ENCODE peak calls at places on chromosomes 5 and 9, in nine cellular contexts. One of them, this sample, is unnamed.
A peak's percentile ranks its signal among the peaks of the same experiment; 100 is the strongest.

GRCh38 chr5:86880785-86881492 is 263.2 kb downstream of the COX7C start:
- DNase-seq in upper lobe of right lung: no peak
- DNase-seq in cardiac fibroblast: peak; percentile 82
- DNase-seq in NB4: peak; percentile 82
- DNase-seq in cardiac muscle cell: peak; percentile 77
- DNase-seq in pancreas: no peak
- DNase-seq in GM06990: peak; percentile 8
- DNase-seq in psoas muscle: no peak
- DNase-seq in heart right ventricle: peak; percentile 44
- DNase-seq in this sample: no peak

GRCh38 chr9:80213613-80214012 is 641.8 kb downstream of the TLE4 start:
- DNase-seq in NB4: no peak
- DNase-seq in upper lobe of right lung: no peak
- DNase-seq in cardiac fibroblast: no peak
- DNase-seq in pancreas: no peak
- DNase-seq in heart right ventricle: no peak
- DNase-seq in GM06990: no peak
- DNase-seq in cardiac muscle cell: no peak
- DNase-seq in psoas muscle: no peak
- DNase-seq in this sample: peak; percentile 51

GRCh38 chr5:149452665-149453617 is 73.8 kb upstream of the IL17B start:
- DNase-seq in cardiac fibroblast: peak; percentile 98
- DNase-seq in psoas muscle: peak; percentile 84
- DNase-seq in GM06990: no peak
- DNase-seq in pancreas: no peak
- DNase-seq in heart right ventricle: peak; percentile 75
- DNase-seq in NB4: no peak
- DNase-seq in cardiac muscle cell: no peak
- DNase-seq in upper lobe of right lung: no peak
- DNase-seq in this sample: peak; percentile 89

GRCh38 chr5:96714951-96715451 is 52.8 kb downstream of the CAST start:
- DNase-seq in cardiac muscle cell: peak; percentile 34
- DNase-seq in pancreas: peak; percentile 37
- DNase-seq in psoas muscle: no peak
- DNase-seq in GM06990: no peak
- DNase-seq in NB4: peak; percentile 71
- DNase-seq in cardiac fibroblast: peak; percentile 91
- DNase-seq in heart right ventricle: peak; percentile 73
- DNase-seq in upper lobe of right lung: no peak
- DNase-seq in this sample: no peak

GRCh38 chr9:137115394-137116026 is 977 bp upstream of the DPP7 start:
- DNase-seq in pancreas: peak; percentile 33
- DNase-seq in heart right ventricle: no peak
- DNase-seq in cardiac muscle cell: no peak
- DNase-seq in psoas muscle: no peak
- DNase-seq in cardiac fibroblast: no peak
- DNase-seq in upper lobe of right lung: no peak
- DNase-seq in GM06990: no peak
- DNase-seq in NB4: no peak
- DNase-seq in this sample: no peak

GRCh38 chr5:6803981-6804550 is 90.8 kb downstream of the TENT4A start:
- DNase-seq in cardiac fibroblast: no peak
- DNase-seq in pancreas: no peak
- DNase-seq in NB4: no peak
- DNase-seq in GM06990: no peak
- DNase-seq in cardiac muscle cell: no peak
- DNase-seq in upper lobe of right lung: no peak
- DNase-seq in psoas muscle: no peak
- DNase-seq in heart right ventricle: no peak
- DNase-seq in this sample: no peak

GRCh38 chr5:62720036-62720441 is 141.4 kb downstream of the LRRC70 start:
- DNase-seq in NB4: peak; percentile 17
- DNase-seq in GM06990: peak; percentile 43
- DNase-seq in cardiac muscle cell: peak; percentile 55
- DNase-seq in pancreas: no peak
- DNase-seq in heart right ventricle: no peak
- DNase-seq in upper lobe of right lung: no peak
- DNase-seq in psoas muscle: no peak
- DNase-seq in cardiac fibroblast: no peak
- DNase-seq in this sample: peak; percentile 70

GRCh38 chr5:3261081-3261480 is 334.6 kb upstream of the IRX1 start:
- DNase-seq in heart right ventricle: no peak
- DNase-seq in psoas muscle: no peak
- DNase-seq in upper lobe of right lung: no peak
- DNase-seq in cardiac fibroblast: no peak
- DNase-seq in cardiac muscle cell: no peak
- DNase-seq in pancreas: no peak
- DNase-seq in NB4: no peak
- DNase-seq in GM06990: no peak
- DNase-seq in this sample: no peak

GRCh38 chr5:75510836-75511434 is 494 bp downstream of the CERT1 start:
- DNase-seq in cardiac fibroblast: no peak
- DNase-seq in upper lobe of right lung: peak; percentile 83
- DNase-seq in cardiac muscle cell: peak; percentile 67
- DNase-seq in pancreas: peak; percentile 72
- DNase-seq in NB4: no peak
- DNase-seq in GM06990: peak; percentile 65
- DNase-seq in heart right ventricle: peak; percentile 52
- DNase-seq in psoas muscle: peak; percentile 77
- DNase-seq in this sample: peak; percentile 89

GRCh38 chr9:90092512-90092911 is 487.7 kb downstream of the GADD45G start:
- DNase-seq in pancreas: no peak
- DNase-seq in psoas muscle: no peak
- DNase-seq in cardiac muscle cell: no peak
- DNase-seq in GM06990: no peak
- DNase-seq in cardiac fibroblast: no peak
- DNase-seq in upper lobe of right lung: no peak
- DNase-seq in heart right ventricle: no peak
- DNase-seq in NB4: no peak
- DNase-seq in this sample: no peak

GRCh38 chr5:350355-350754 is 28.8 kb downstream of the AHRR start:
- DNase-seq in psoas muscle: no peak
- DNase-seq in cardiac fibroblast: no peak
- DNase-seq in heart right ventricle: no peak
- DNase-seq in NB4: peak; percentile 41
- DNase-seq in pancreas: no peak
- DNase-seq in GM06990: no peak
- DNase-seq in cardiac muscle cell: no peak
- DNase-seq in upper lobe of right lung: no peak
- DNase-seq in this sample: no peak

GRCh38 chr5:168898261-168898911 is 319.2 kb upstream of the PANK3 start:
- DNase-seq in NB4: no peak
- DNase-seq in GM06990: no peak
- DNase-seq in pancreas: no peak
- DNase-seq in cardiac muscle cell: no peak
- DNase-seq in heart right ventricle: no peak
- DNase-seq in upper lobe of right lung: no peak
- DNase-seq in psoas muscle: no peak
- DNase-seq in cardiac fibroblast: no peak
- DNase-seq in this sample: no peak
- TF ChIP-seq CTCF in NB4: no peak
- TF ChIP-seq CTCF in GM06990: no peak
- TF ChIP-seq CTCF in pancreas: no peak
- TF ChIP-seq CTCF in cardiac muscle cell: no peak
- TF ChIP-seq CTCF in heart right ventricle: no peak
- TF ChIP-seq CTCF in upper lobe of right lung: no peak
- TF ChIP-seq CTCF in psoas muscle: no peak
- TF ChIP-seq CTCF in cardiac fibroblast: no peak
- TF ChIP-seq CTCF in this sample: no peak

GRCh38 chr9:20312732-20313131 is 309.6 kb downstream of the MLLT3 start:
- DNase-seq in psoas muscle: no peak
- DNase-seq in NB4: no peak
- DNase-seq in upper lobe of right lung: no peak
- DNase-seq in cardiac muscle cell: no peak
- DNase-seq in heart right ventricle: no peak
- DNase-seq in pancreas: no peak
- DNase-seq in cardiac fibroblast: peak; percentile 67
- DNase-seq in GM06990: no peak
- DNase-seq in this sample: no peak

GRCh38 chr9:20317701-20318100 is 304.6 kb downstream of the MLLT3 start:
- DNase-seq in cardiac muscle cell: no peak
- DNase-seq in psoas muscle: no peak
- DNase-seq in NB4: no peak
- DNase-seq in cardiac fibroblast: no peak
- DNase-seq in heart right ventricle: no peak
- DNase-seq in pancreas: no peak
- DNase-seq in upper lobe of right lung: no peak
- DNase-seq in GM06990: no peak
- DNase-seq in this sample: no peak

GRCh38 chr9:20315672-20316071 is 306.6 kb downstream of the MLLT3 start:
- DNase-seq in heart right ventricle: no peak
- DNase-seq in GM06990: no peak
- DNase-seq in psoas muscle: no peak
- DNase-seq in pancreas: no peak
- DNase-seq in cardiac fibroblast: peak; percentile 89
- DNase-seq in upper lobe of right lung: no peak
- DNase-seq in NB4: no peak
- DNase-seq in cardiac muscle cell: no peak
- DNase-seq in this sample: no peak

GRCh38 chr9:20316372-20316771 is 305.9 kb downstream of the MLLT3 start:
- DNase-seq in cardiac muscle cell: no peak
- DNase-seq in pancreas: no peak
- DNase-seq in psoas muscle: no peak
- DNase-seq in cardiac fibroblast: no peak
- DNase-seq in upper lobe of right lung: no peak
- DNase-seq in heart right ventricle: no peak
- DNase-seq in NB4: no peak
- DNase-seq in GM06990: no peak
- DNase-seq in this sample: no peak

GRCh38 chr9:20314981-20315380 is 307.3 kb downstream of the MLLT3 start:
- DNase-seq in cardiac muscle cell: no peak
- DNase-seq in psoas muscle: no peak
- DNase-seq in GM06990: no peak
- DNase-seq in NB4: no peak
- DNase-seq in upper lobe of right lung: no peak
- DNase-seq in pancreas: no peak
- DNase-seq in heart right ventricle: no peak
- DNase-seq in cardiac fibroblast: no peak
- DNase-seq in this sample: no peak
- TF ChIP-seq CTCF in cardiac muscle cell: no peak
- TF ChIP-seq CTCF in psoas muscle: no peak
- TF ChIP-seq CTCF in GM06990: no peak
- TF ChIP-seq CTCF in NB4: no peak
- TF ChIP-seq CTCF in upper lobe of right lung: no peak
- TF ChIP-seq CTCF in pancreas: no peak
- TF ChIP-seq CTCF in heart right ventricle: no peak
- TF ChIP-seq CTCF in cardiac fibroblast: no peak
- TF ChIP-seq CTCF in this sample: no peak

DNA sequence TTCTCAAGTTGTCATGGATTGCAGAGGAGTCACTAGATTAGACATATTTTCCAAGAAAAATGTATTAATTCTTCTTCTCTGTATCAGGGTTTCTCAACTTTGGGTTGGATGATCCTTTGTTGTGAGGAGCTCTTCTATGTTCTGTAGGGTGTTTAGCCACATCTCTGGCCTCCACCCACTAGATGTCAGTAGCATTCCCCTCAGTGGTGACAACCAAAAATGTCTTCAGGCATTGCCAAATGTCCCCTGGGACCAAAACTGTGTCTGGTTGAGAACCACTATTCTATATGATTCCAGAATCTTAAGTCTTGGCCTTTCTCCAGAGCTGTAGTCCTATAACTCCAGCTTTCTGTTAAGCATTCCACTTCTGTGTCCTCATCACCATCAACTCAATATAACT is 220.9 kb downstream of the KIAA0825 start:
- DNase-seq in NB4: peak; percentile 27
- DNase-seq in GM06990: no peak
- DNase-seq in heart right ventricle: no peak
- DNase-seq in cardiac muscle cell: no peak
- DNase-seq in psoas muscle: no peak
- DNase-seq in pancreas: no peak
- DNase-seq in cardiac fibroblast: peak; percentile 4
- DNase-seq in upper lobe of right lung: no peak
- DNase-seq in this sample: no peak
- TF ChIP-seq CTCF in NB4: peak; percentile 2
- TF ChIP-seq CTCF in GM06990: no peak
- TF ChIP-seq CTCF in heart right ventricle: no peak
- TF ChIP-seq CTCF in cardiac muscle cell: no peak
- TF ChIP-seq CTCF in psoas muscle: no peak
- TF ChIP-seq CTCF in pancreas: no peak
- TF ChIP-seq CTCF in cardiac fibroblast: no peak
- TF ChIP-seq CTCF in upper lobe of right lung: no peak
- TF ChIP-seq CTCF in this sample: no peak

GRCh38 chr9:133604856-133605255 is 4.3 kb downstream of the FAM163B start:
- DNase-seq in heart right ventricle: no peak
- DNase-seq in cardiac muscle cell: no peak
- DNase-seq in psoas muscle: peak; percentile 44
- DNase-seq in cardiac fibroblast: no peak
- DNase-seq in upper lobe of right lung: no peak
- DNase-seq in NB4: no peak
- DNase-seq in GM06990: no peak
- DNase-seq in pancreas: no peak
- DNase-seq in this sample: peak; percentile 62

GRCh38 chr9:133601746-133602145 is 7.4 kb downstream of the FAM163B start:
- DNase-seq in upper lobe of right lung: no peak
- DNase-seq in cardiac fibroblast: no peak
- DNase-seq in heart right ventricle: no peak
- DNase-seq in cardiac muscle cell: no peak
- DNase-seq in psoas muscle: peak; percentile 19
- DNase-seq in NB4: no peak
- DNase-seq in pancreas: no peak
- DNase-seq in GM06990: no peak
- DNase-seq in this sample: peak; percentile 60

GRCh38 chr9:133604214-133604613 is 5.0 kb downstream of the FAM163B start:
- DNase-seq in upper lobe of right lung: no peak
- DNase-seq in pancreas: no peak
- DNase-seq in heart right ventricle: no peak
- DNase-seq in cardiac muscle cell: peak; percentile 60
- DNase-seq in psoas muscle: no peak
- DNase-seq in cardiac fibroblast: peak; percentile 13
- DNase-seq in NB4: peak; percentile 41
- DNase-seq in GM06990: no peak
- DNase-seq in this sample: peak; percentile 36

GRCh38 chr9:133605446-133605845 is 3.7 kb downstream of the FAM163B start:
- DNase-seq in upper lobe of right lung: no peak
- DNase-seq in NB4: no peak
- DNase-seq in psoas muscle: no peak
- DNase-seq in pancreas: no peak
- DNase-seq in heart right ventricle: no peak
- DNase-seq in cardiac muscle cell: no peak
- DNase-seq in GM06990: no peak
- DNase-seq in cardiac fibroblast: no peak
- DNase-seq in this sample: peak; percentile 61

DNA sequence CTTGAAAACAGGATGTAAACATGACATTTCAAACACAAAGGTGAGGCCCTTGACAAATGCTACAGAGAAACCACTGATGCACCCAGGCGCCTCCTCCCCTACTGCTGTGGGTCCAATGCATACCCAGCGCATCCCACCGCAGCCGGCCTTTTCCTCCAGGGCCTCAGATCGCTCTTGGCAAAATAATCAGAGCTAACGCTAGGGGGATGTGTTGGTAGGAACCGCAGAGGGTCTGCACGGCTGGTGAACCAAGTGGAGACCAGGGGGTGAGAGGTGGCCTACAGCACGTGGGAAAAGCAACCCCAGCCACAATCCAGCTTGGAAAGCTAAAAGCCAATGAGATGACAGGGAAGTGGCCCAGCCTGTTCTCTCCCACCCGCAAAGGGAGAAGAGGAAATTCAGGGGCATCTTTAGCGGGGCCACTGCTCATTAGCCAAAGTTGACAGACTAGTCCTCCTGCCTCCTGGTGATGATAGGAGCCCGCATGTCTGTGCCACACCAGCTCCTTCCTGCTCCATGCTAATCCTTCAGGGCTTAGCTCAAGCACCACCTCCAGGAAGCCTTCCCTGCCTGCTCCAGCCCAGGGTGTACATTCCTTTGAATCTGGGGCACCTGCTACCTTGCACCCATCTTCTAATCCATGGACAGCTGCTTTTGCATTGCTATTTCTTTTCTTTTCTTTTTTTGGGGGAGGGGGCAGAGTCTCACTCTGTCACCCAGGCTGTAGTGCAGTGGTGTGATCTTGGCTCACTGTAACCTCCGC is 5.8 kb downstream of the FAM163B start:
- DNase-seq in psoas muscle: peak; percentile 35
- DNase-seq in cardiac muscle cell: no peak
- DNase-seq in upper lobe of right lung: no peak
- DNase-seq in GM06990: no peak
- DNase-seq in cardiac fibroblast: no peak
- DNase-seq in heart right ventricle: no peak
- DNase-seq in NB4: no peak
- DNase-seq in pancreas: no peak
- DNase-seq in this sample: peak; percentile 20
- TF ChIP-seq CTCF in psoas muscle: no peak
- TF ChIP-seq CTCF in cardiac muscle cell: no peak
- TF ChIP-seq CTCF in upper lobe of right lung: no peak
- TF ChIP-seq CTCF in GM06990: no peak
- TF ChIP-seq CTCF in cardiac fibroblast: no peak
- TF ChIP-seq CTCF in heart right ventricle: no peak
- TF ChIP-seq CTCF in NB4: no peak
- TF ChIP-seq CTCF in pancreas: no peak
- TF ChIP-seq CTCF in this sample: no peak

This sample was measured in kidney.